ENCODE peak calls at places on chromosomes 2 and 18, in six cellular contexts. A, C, O, X, J and L are unnamed samples.

GRCh38 chr2:120005834-120006521 is 6.9 kb upstream of the EPB41L5 start:
- DNase-seq in A (no peak), C (no peak), O (no peak), X (no peak), J (peak), L (no peak)

GRCh38 chr18:28736223-28736622 is 559.3 kb upstream of the CDH2 start:
- DNase-seq in A (no peak), C (no peak), O (no peak), X (no peak), J (no peak), L (no peak)

GRCh38 chr2:174174741-174175140 is 73.6 kb downstream of the OLA1 start:
- DNase-seq in A (no peak), C (no peak), O (no peak), X (no peak), J (no peak), L (no peak)

GRCh38 chr2:79977782-79978181 is 326.8 kb downstream of the LRRTM1 start:
- DNase-seq in A (no peak), C (no peak), O (no peak), X (no peak), J (no peak), L (no peak)

GRCh38 chr2:113248997-113249770 is 29.5 kb downstream of the PAX8 start:
- DNase-seq in A (peak), C (peak), O (peak), X (peak), J (peak), L (peak)

GRCh38 chr2:26401739-26402541 is at the start of gene DRC1:
- DNase-seq in A (peak), C (no peak), O (no peak), X (no peak), J (peak), L (no peak)

GRCh38 chr2:222641336-222641735 is 14.6 kb downstream of the FARSB start:
- DNase-seq in A (peak), C (no peak), O (no peak), X (no peak), J (no peak), L (no peak)

GRCh38 chr2:226514895-226515294 is 284.7 kb downstream of the IRS1 start:
- DNase-seq in A (no peak), C (no peak), O (no peak), X (no peak), J (no peak), L (no peak)

GRCh38 chr2:232839680-232840079 is 30.4 kb upstream of the SNORC start:
- DNase-seq in A (peak), C (peak), O (no peak), X (no peak), J (no peak), L (no peak)

GRCh38 chr2:213159768-213160167 is 8.4 kb upstream of the IKZF2 start:
- DNase-seq in A (no peak), C (no peak), O (no peak), X (no peak), J (no peak), L (no peak)

GRCh38 chr18:55477537-55478300 is 110.3 kb downstream of the TCF4 start:
- DNase-seq in A (peak), C (peak), O (no peak), X (no peak), J (peak), L (no peak)

GRCh38 chr18:24198461-24198860 is 59.6 kb downstream of the CABYR start:
- DNase-seq in A (no peak), C (no peak), O (no peak), X (no peak), J (no peak), L (no peak)

GRCh38 chr2:173151671-173152398 is 76.2 kb downstream of the MAP3K20 start:
- DNase-seq in A (peak), C (no peak), O (no peak), X (peak), J (peak), L (no peak)

GRCh38 chr2:196295005-196295404 is 123.6 kb upstream of the STK17B start:
- DNase-seq in A (no peak), C (no peak), O (no peak), X (no peak), J (no peak), L (no peak)

GRCh38 chr2:218123986-218124385 is 1.8 kb upstream of the CXCR2 start:
- DNase-seq in A (no peak), C (no peak), O (no peak), X (no peak), J (no peak), L (no peak)

GRCh38 chr2:10493636-10494281 is 45.6 kb upstream of the ODC1 start:
- DNase-seq in A (peak), C (no peak), O (peak), X (peak), J (peak), L (no peak)

GRCh38 chr2:8303322-8303832 is 378.5 kb upstream of the ID2 start:
- DNase-seq in A (no peak), C (peak), O (no peak), X (no peak), J (peak), L (no peak)

GRCh38 chr18:78857252-78858150 is 122.1 kb upstream of the SALL3 start:
- DNase-seq in A (no peak), C (no peak), O (no peak), X (no peak), J (no peak), L (no peak)

GRCh38 chr2:24871852-24872323 is 48.1 kb downstream of the ADCY3 start:
- DNase-seq in A (peak), C (no peak), O (no peak), X (no peak), J (no peak), L (no peak)

GRCh38 chr18:7646174-7646886 is 79.2 kb downstream of the PTPRM start:
- DNase-seq in A (no peak), C (no peak), O (no peak), X (no peak), J (no peak), L (no peak)

GRCh38 chr2:42342061-42342794 is 18.8 kb downstream of the COX7A2L start:
- DNase-seq in A (peak), C (no peak), O (no peak), X (peak), J (no peak), L (no peak)